ENCODE peak calls at places on chromosomes 11 and 22, in seven cellular contexts. One of them, this sample, is unnamed.

GRCh38 chr11:96146765-96147164 is 196.2 kb downstream of the MAML2 start:
- DNase-seq in NCI-H1092: no peak
- DNase-seq in GM12865: no peak
- DNase-seq in epithelial cell of esophagus: no peak
- DNase-seq in myocyte: no peak
- DNase-seq in lower lobe of right lung: no peak
- DNase-seq in pons: no peak
- DNase-seq in this sample: no peak

GRCh38 chr11:65042899-65043298 is 1.9 kb downstream of the SAC3D1 start:
- DNase-seq in GM12865: no peak
- DNase-seq in epithelial cell of esophagus: no peak
- DNase-seq in myocyte: peak; percentile 49
- DNase-seq in lower lobe of right lung: no peak
- DNase-seq in pons: no peak
- DNase-seq in NCI-H1092: no peak
- DNase-seq in this sample: no peak

GRCh38 chr11:30775123-30775522 is 189.0 kb upstream of the MPPED2 start:
- DNase-seq in GM12865: no peak
- DNase-seq in myocyte: no peak
- DNase-seq in lower lobe of right lung: no peak
- DNase-seq in epithelial cell of esophagus: no peak
- DNase-seq in NCI-H1092: no peak
- DNase-seq in pons: no peak
- DNase-seq in this sample: no peak

GRCh38 chr11:6248248-6248647 is 9.4 kb downstream of the CNGA4 start:
- DNase-seq in lower lobe of right lung: no peak
- DNase-seq in GM12865: no peak
- DNase-seq in epithelial cell of esophagus: no peak
- DNase-seq in NCI-H1092: no peak
- DNase-seq in myocyte: no peak
- DNase-seq in pons: no peak
- DNase-seq in this sample: no peak

GRCh38 chr11:69925366-69926196 is 106.4 kb upstream of the FGF3 start:
- DNase-seq in GM12865: no peak
- DNase-seq in NCI-H1092: no peak
- DNase-seq in myocyte: no peak
- DNase-seq in epithelial cell of esophagus: no peak
- DNase-seq in lower lobe of right lung: peak; percentile 28
- DNase-seq in pons: no peak
- DNase-seq in this sample: no peak

GRCh38 chr11:11148104-11148509 is 204.9 kb downstream of the CSNK2A3 start:
- DNase-seq in myocyte: peak; percentile 96
- DNase-seq in GM12865: peak; percentile 38
- DNase-seq in pons: peak; percentile 56
- DNase-seq in NCI-H1092: no peak
- DNase-seq in lower lobe of right lung: peak; percentile 64
- DNase-seq in epithelial cell of esophagus: peak; percentile 62
- DNase-seq in this sample: no peak

GRCh38 chr11:94128746-94129504 is at the start of gene PANX1:
- DNase-seq in NCI-H1092: peak; percentile 87
- DNase-seq in GM12865: peak; percentile 89
- DNase-seq in myocyte: peak; percentile 91
- DNase-seq in pons: peak; percentile 53
- DNase-seq in epithelial cell of esophagus: peak; percentile 93
- DNase-seq in lower lobe of right lung: peak; percentile 91
- DNase-seq in this sample: peak; percentile 68

GRCh38 chr11:60498853-60499252 is 6.3 kb downstream of the MS4A12 start:
- DNase-seq in NCI-H1092: no peak
- DNase-seq in pons: peak; percentile 26
- DNase-seq in lower lobe of right lung: no peak
- DNase-seq in GM12865: peak; percentile 40
- DNase-seq in epithelial cell of esophagus: no peak
- DNase-seq in myocyte: peak; percentile 78
- DNase-seq in this sample: no peak

GRCh38 chr22:45051419-45051818 is 41.6 kb upstream of the PHF21B start:
- DNase-seq in NCI-H1092: no peak
- DNase-seq in myocyte: no peak
- DNase-seq in lower lobe of right lung: no peak
- DNase-seq in pons: no peak
- DNase-seq in GM12865: no peak
- DNase-seq in epithelial cell of esophagus: no peak
- DNase-seq in this sample: no peak

GRCh38 chr11:15158351-15159015 is 43.8 kb downstream of the INSC start:
- DNase-seq in NCI-H1092: no peak
- DNase-seq in myocyte: peak; percentile 10
- DNase-seq in pons: no peak
- DNase-seq in lower lobe of right lung: no peak
- DNase-seq in epithelial cell of esophagus: peak; percentile 70
- DNase-seq in GM12865: no peak
- DNase-seq in this sample: no peak

GRCh38 chr22:46929689-46930225 is 167.3 kb downstream of the TBC1D22A start:
- DNase-seq in GM12865: no peak
- DNase-seq in pons: no peak
- DNase-seq in NCI-H1092: no peak
- DNase-seq in epithelial cell of esophagus: no peak
- DNase-seq in lower lobe of right lung: no peak
- DNase-seq in myocyte: no peak
- DNase-seq in this sample: no peak

GRCh38 chr11:26088391-26088790 is 243.5 kb upstream of the ANO3 start:
- DNase-seq in GM12865: no peak
- DNase-seq in myocyte: no peak
- DNase-seq in NCI-H1092: no peak
- DNase-seq in lower lobe of right lung: no peak
- DNase-seq in pons: peak; percentile 6
- DNase-seq in epithelial cell of esophagus: no peak
- DNase-seq in this sample: no peak

GRCh38 chr22:29382575-29383328 is 5.6 kb downstream of the AP1B1 start:
- DNase-seq in NCI-H1092: no peak
- DNase-seq in GM12865: no peak
- DNase-seq in myocyte: no peak
- DNase-seq in pons: no peak
- DNase-seq in epithelial cell of esophagus: no peak
- DNase-seq in lower lobe of right lung: no peak
- DNase-seq in this sample: no peak

GRCh38 chr11:95585071-95585751 is 204.4 kb downstream of the FAM76B start:
- DNase-seq in myocyte: no peak
- DNase-seq in lower lobe of right lung: no peak
- DNase-seq in GM12865: no peak
- DNase-seq in epithelial cell of esophagus: peak; percentile 69
- DNase-seq in NCI-H1092: no peak
- DNase-seq in pons: no peak
- DNase-seq in this sample: no peak

GRCh38 chr11:83364500-83365059 is 78.4 kb upstream of the CCDC90B start:
- DNase-seq in myocyte: no peak
- DNase-seq in epithelial cell of esophagus: peak; percentile 2
- DNase-seq in NCI-H1092: no peak
- DNase-seq in pons: no peak
- DNase-seq in GM12865: no peak
- DNase-seq in lower lobe of right lung: no peak
- DNase-seq in this sample: no peak

GRCh38 chr11:63877658-63878241 is 38.8 kb downstream of the MARK2 start:
- DNase-seq in myocyte: no peak
- DNase-seq in pons: no peak
- DNase-seq in epithelial cell of esophagus: no peak
- DNase-seq in NCI-H1092: no peak
- DNase-seq in GM12865: no peak
- DNase-seq in lower lobe of right lung: no peak
- DNase-seq in this sample: no peak

GRCh38 chr22:46073683-46074504 is 76.4 kb upstream of the PPARA start:
- DNase-seq in myocyte: peak; percentile 72
- DNase-seq in pons: no peak
- DNase-seq in NCI-H1092: no peak
- DNase-seq in GM12865: no peak
- DNase-seq in epithelial cell of esophagus: no peak
- DNase-seq in lower lobe of right lung: peak; percentile 53
- DNase-seq in this sample: no peak

GRCh38 chr11:94775576-94776327 is 7.6 kb downstream of the AMOTL1 start:
- DNase-seq in pons: no peak
- DNase-seq in epithelial cell of esophagus: no peak
- DNase-seq in NCI-H1092: peak; percentile 76
- DNase-seq in lower lobe of right lung: no peak
- DNase-seq in myocyte: peak; percentile 35
- DNase-seq in GM12865: no peak
- DNase-seq in this sample: no peak

GRCh38 chr22:31443516-31443915 is 44.1 kb downstream of the DRG1 start:
- DNase-seq in pons: no peak
- DNase-seq in NCI-H1092: no peak
- DNase-seq in epithelial cell of esophagus: no peak
- DNase-seq in GM12865: no peak
- DNase-seq in myocyte: no peak
- DNase-seq in lower lobe of right lung: no peak
- DNase-seq in this sample: no peak

GRCh38 chr11:134837887-134838232 is 425.8 kb upstream of the B3GAT1 start:
- DNase-seq in myocyte: no peak
- DNase-seq in pons: no peak
- DNase-seq in NCI-H1092: no peak
- DNase-seq in GM12865: no peak
- DNase-seq in lower lobe of right lung: no peak
- DNase-seq in epithelial cell of esophagus: no peak
- DNase-seq in this sample: no peak

GRCh38 chr22:49710746-49711145 is 116.9 kb downstream of the BRD1 start:
- DNase-seq in epithelial cell of esophagus: no peak
- DNase-seq in myocyte: no peak
- DNase-seq in lower lobe of right lung: no peak
- DNase-seq in GM12865: no peak
- DNase-seq in NCI-H1092: no peak
- DNase-seq in pons: no peak
- DNase-seq in this sample: no peak

GRCh38 chr11:35160902-35161585 is 22.1 kb downstream of the CD44 start:
- DNase-seq in GM12865: no peak
- DNase-seq in lower lobe of right lung: no peak
- DNase-seq in NCI-H1092: no peak
- DNase-seq in epithelial cell of esophagus: no peak
- DNase-seq in myocyte: no peak
- DNase-seq in pons: no peak
- DNase-seq in this sample: no peak

GRCh38 chr11:36449566-36450390 is 60.3 kb downstream of the TRAF6 start:
- DNase-seq in pons: no peak
- DNase-seq in lower lobe of right lung: no peak
- DNase-seq in epithelial cell of esophagus: no peak
- DNase-seq in GM12865: peak; percentile 20
- DNase-seq in myocyte: no peak
- DNase-seq in NCI-H1092: no peak
- DNase-seq in this sample: no peak

GRCh38 chr22:35746946-35747703 is 29.5 kb downstream of the APOL5 start:
- DNase-seq in pons: no peak
- DNase-seq in epithelial cell of esophagus: no peak
- DNase-seq in NCI-H1092: no peak
- DNase-seq in myocyte: peak; percentile 39
- DNase-seq in GM12865: no peak
- DNase-seq in lower lobe of right lung: no peak
- DNase-seq in this sample: no peak

This sample was measured in NCI-H446 treated with DMSO at 0.1 percent for 48 hours.